ENCODE peak calls at places on chromosomes 13 and 19, in four cellular contexts. One of them, this sample, is unnamed.

GRCh38 chr13:21402586-21403307 is 56.4 kb downstream of the ZDHHC20 start:
- DNase-seq in pancreas: no peak
- DNase-seq in left ventricle myocardium inferior: no peak
- DNase-seq in breast epithelium: no peak
- DNase-seq in this sample: no peak

GRCh38 chr13:104105418-104106355 is 1039.5 kb upstream of the SLC10A2 start:
- DNase-seq in pancreas: peak; percentile 78
- DNase-seq in left ventricle myocardium inferior: no peak
- DNase-seq in breast epithelium: no peak
- DNase-seq in this sample: no peak

GRCh38 chr13:29369060-29369743 is 226.3 kb downstream of the SLC7A1 start:
- DNase-seq in breast epithelium: no peak
- DNase-seq in pancreas: no peak
- DNase-seq in left ventricle myocardium inferior: no peak
- DNase-seq in this sample: no peak

GRCh38 chr13:83423361-83423760 is 458.9 kb downstream of the SLITRK1 start:
- DNase-seq in breast epithelium: no peak
- DNase-seq in pancreas: no peak
- DNase-seq in left ventricle myocardium inferior: no peak
- DNase-seq in this sample: no peak

GRCh38 chr13:95418946-95419345 is 117.7 kb upstream of the ABCC4 start:
- DNase-seq in pancreas: no peak
- DNase-seq in breast epithelium: no peak
- DNase-seq in left ventricle myocardium inferior: no peak
- DNase-seq in this sample: no peak

GRCh38 chr19:16088351-16088984 is 12.2 kb downstream of the TPM4 start:
- DNase-seq in pancreas: no peak
- DNase-seq in left ventricle myocardium inferior: no peak
- DNase-seq in breast epithelium: no peak
- DNase-seq in this sample: no peak

GRCh38 chr19:42295831-42296525 is 6.0 kb upstream of the PRR19 start:
- DNase-seq in pancreas: peak; percentile 71
- DNase-seq in breast epithelium: peak; percentile 87
- DNase-seq in left ventricle myocardium inferior: peak; percentile 84
- DNase-seq in this sample: peak; percentile 89

GRCh38 chr19:45632468-45633196 is 6.6 kb downstream of the EML2 start:
- DNase-seq in left ventricle myocardium inferior: peak; percentile 70
- DNase-seq in breast epithelium: peak; percentile 68
- DNase-seq in pancreas: no peak
- DNase-seq in this sample: peak; percentile 74

GRCh38 chr19:46726551-46726950 is 9.6 kb upstream of the PRKD2 start:
- DNase-seq in pancreas: no peak
- DNase-seq in breast epithelium: no peak
- DNase-seq in left ventricle myocardium inferior: no peak
- DNase-seq in this sample: no peak

GRCh38 chr19:54154603-54155345 is 4.7 kb downstream of the LENG1 start:
- DNase-seq in left ventricle myocardium inferior: no peak
- DNase-seq in breast epithelium: no peak
- DNase-seq in pancreas: no peak
- DNase-seq in this sample: no peak

GRCh38 chr19:16330368-16330801 is 5.8 kb downstream of the KLF2 start:
- DNase-seq in breast epithelium: peak; percentile 63
- DNase-seq in pancreas: peak; percentile 43
- DNase-seq in left ventricle myocardium inferior: peak; percentile 63
- DNase-seq in this sample: peak; percentile 66

GRCh38 chr13:72341904-72342303 is 385.5 kb downstream of the MZT1 start:
- DNase-seq in left ventricle myocardium inferior: no peak
- DNase-seq in breast epithelium: no peak
- DNase-seq in pancreas: no peak
- DNase-seq in this sample: no peak

GRCh38 chr13:21579754-21580316 is 24.1 kb downstream of the MICU2 start:
- DNase-seq in breast epithelium: no peak
- DNase-seq in pancreas: no peak
- DNase-seq in left ventricle myocardium inferior: no peak
- DNase-seq in this sample: no peak

GRCh38 chr13:32016631-32017030 is 14.9 kb upstream of the FRY start:
- DNase-seq in left ventricle myocardium inferior: no peak
- DNase-seq in breast epithelium: no peak
- DNase-seq in pancreas: no peak
- DNase-seq in this sample: no peak

GRCh38 chr19:4059931-4060620 is 6.6 kb downstream of the ZBTB7A start:
- DNase-seq in breast epithelium: no peak
- DNase-seq in pancreas: no peak
- DNase-seq in left ventricle myocardium inferior: peak; percentile 73
- DNase-seq in this sample: peak; percentile 77

GRCh38 chr13:29496241-29496712 is 99.2 kb downstream of the SLC7A1 start:
- DNase-seq in breast epithelium: no peak
- DNase-seq in pancreas: peak; percentile 93
- DNase-seq in left ventricle myocardium inferior: peak; percentile 53
- DNase-seq in this sample: peak; percentile 31

GRCh38 chr19:9856609-9857008 is 21.5 kb downstream of the PIN1 start:
- DNase-seq in left ventricle myocardium inferior: no peak
- DNase-seq in breast epithelium: no peak
- DNase-seq in pancreas: no peak
- DNase-seq in this sample: no peak

GRCh38 chr13:29805994-29806748 is 44.2 kb downstream of the UBL3 start:
- DNase-seq in pancreas: no peak
- DNase-seq in left ventricle myocardium inferior: no peak
- DNase-seq in breast epithelium: no peak
- DNase-seq in this sample: no peak

GRCh38 chr13:109160357-109160756 is 530.9 kb downstream of the MYO16 start:
- DNase-seq in pancreas: no peak
- DNase-seq in breast epithelium: no peak
- DNase-seq in left ventricle myocardium inferior: no peak
- DNase-seq in this sample: no peak

GRCh38 chr19:52248256-52248655 is 21.1 kb upstream of the ZNF766 start:
- DNase-seq in breast epithelium: no peak
- DNase-seq in left ventricle myocardium inferior: peak; percentile 43
- DNase-seq in pancreas: peak; percentile 40
- DNase-seq in this sample: peak; percentile 31

GRCh38 chr13:34416833-34417425 is 525.1 kb upstream of the NBEA start:
- DNase-seq in left ventricle myocardium inferior: peak; percentile 71
- DNase-seq in breast epithelium: no peak
- DNase-seq in pancreas: no peak
- DNase-seq in this sample: peak; percentile 74

GRCh38 chr19:43408043-43408442 is 6.6 kb upstream of the TEX101 start:
- DNase-seq in left ventricle myocardium inferior: no peak
- DNase-seq in pancreas: no peak
- DNase-seq in breast epithelium: no peak
- DNase-seq in this sample: no peak

GRCh38 chr19:33662391-33662790 is 40.6 kb downstream of the CHST8 start:
- DNase-seq in breast epithelium: no peak
- DNase-seq in pancreas: no peak
- DNase-seq in left ventricle myocardium inferior: no peak
- DNase-seq in this sample: no peak

GRCh38 chr19:17532116-17532515 is 20.7 kb downstream of the PGLS start:
- DNase-seq in pancreas: no peak
- DNase-seq in left ventricle myocardium inferior: no peak
- DNase-seq in breast epithelium: no peak
- DNase-seq in this sample: no peak

GRCh38 chr13:83798731-83799130 is 83.5 kb downstream of the SLITRK1 start:
- DNase-seq in breast epithelium: no peak
- DNase-seq in left ventricle myocardium inferior: no peak
- DNase-seq in pancreas: no peak
- DNase-seq in this sample: no peak

GRCh38 chr13:34108396-34108795 is 290.4 kb downstream of the RFC3 start:
- DNase-seq in pancreas: no peak
- DNase-seq in breast epithelium: no peak
- DNase-seq in left ventricle myocardium inferior: no peak
- DNase-seq in this sample: no peak

GRCh38 chr19:14059093-14059480 is 2.8 kb downstream of the PALM3 start:
- DNase-seq in left ventricle myocardium inferior: no peak
- DNase-seq in pancreas: no peak
- DNase-seq in breast epithelium: no peak
- DNase-seq in this sample: no peak

GRCh38 chr13:45398862-45399261 is 19.3 kb downstream of the SLC25A30 start:
- DNase-seq in pancreas: no peak
- DNase-seq in left ventricle myocardium inferior: no peak
- DNase-seq in breast epithelium: no peak
- DNase-seq in this sample: no peak

GRCh38 chr13:43786766-43787517 is at the start of gene ENOX1:
- DNase-seq in breast epithelium: no peak
- DNase-seq in pancreas: peak; percentile 45
- DNase-seq in left ventricle myocardium inferior: peak; percentile 77
- DNase-seq in this sample: peak; percentile 78

GRCh38 chr13:94272038-94272437 is 207.4 kb downstream of the DCT start:
- DNase-seq in breast epithelium: no peak
- DNase-seq in pancreas: no peak
- DNase-seq in left ventricle myocardium inferior: no peak
- DNase-seq in this sample: no peak

GRCh38 chr13:47594833-47595232 is 406.2 kb downstream of the SUCLA2 start:
- DNase-seq in left ventricle myocardium inferior: no peak
- DNase-seq in breast epithelium: no peak
- DNase-seq in pancreas: no peak
- DNase-seq in this sample: no peak

GRCh38 chr13:50584856-50585580 is 258.5 kb downstream of the DLEU7 start:
- DNase-seq in breast epithelium: no peak
- DNase-seq in left ventricle myocardium inferior: no peak
- DNase-seq in pancreas: no peak
- DNase-seq in this sample: no peak

GRCh38 chr13:32472194-32472621 is 44.3 kb upstream of the N4BP2L1 start:
- DNase-seq in breast epithelium: no peak
- DNase-seq in left ventricle myocardium inferior: no peak
- DNase-seq in pancreas: no peak
- DNase-seq in this sample: no peak

GRCh38 chr13:93549326-93549855 is 322.8 kb downstream of the GPC6 start:
- DNase-seq in left ventricle myocardium inferior: no peak
- DNase-seq in breast epithelium: no peak
- DNase-seq in pancreas: no peak
- DNase-seq in this sample: no peak

GRCh38 chr19:51460164-51460992 is 2.1 kb upstream of the SIGLEC8 start:
- DNase-seq in left ventricle myocardium inferior: no peak
- DNase-seq in breast epithelium: no peak
- DNase-seq in pancreas: no peak
- DNase-seq in this sample: no peak

GRCh38 chr19:9796113-9796773 is 22.6 kb downstream of the FBXL12 start:
- DNase-seq in left ventricle myocardium inferior: peak; percentile 77
- DNase-seq in pancreas: peak; percentile 77
- DNase-seq in breast epithelium: peak; percentile 79
- DNase-seq in this sample: peak; percentile 60

GRCh38 chr19:32916969-32917611 is 47.5 kb upstream of the SLC7A9 start:
- DNase-seq in left ventricle myocardium inferior: no peak
- DNase-seq in pancreas: no peak
- DNase-seq in breast epithelium: no peak
- DNase-seq in this sample: no peak

DNA sequence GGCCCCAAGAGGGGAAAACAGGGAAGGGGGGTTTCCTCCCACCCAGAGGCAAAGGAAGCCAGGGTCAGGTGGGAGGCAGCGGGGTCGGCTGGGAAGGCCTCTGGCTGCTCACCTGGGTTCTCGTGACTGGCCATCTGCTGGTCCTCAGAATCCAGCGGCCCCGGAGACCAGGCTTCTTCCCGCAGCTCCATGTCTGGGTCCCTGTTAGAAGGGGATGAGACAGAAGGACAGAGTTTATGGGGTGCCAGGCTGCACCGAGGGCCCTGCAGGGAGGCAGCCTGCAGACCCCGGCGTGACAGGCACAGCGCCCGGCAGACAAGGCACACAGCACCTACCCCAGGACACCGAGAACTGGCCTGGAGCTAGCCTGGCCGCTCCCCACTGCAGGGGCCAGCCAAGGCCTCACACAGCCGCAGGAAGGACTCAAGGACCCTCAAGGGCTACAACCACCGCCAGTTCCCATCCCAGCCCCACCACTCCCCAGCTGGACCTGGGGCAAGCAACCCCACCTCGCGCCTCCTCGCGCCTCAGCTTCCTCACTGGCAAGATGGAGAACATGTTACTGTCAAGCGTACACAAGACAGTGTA is 18.0 kb downstream of the ZNF787 start:
- DNase-seq in left ventricle myocardium inferior: no peak
- DNase-seq in pancreas: no peak
- DNase-seq in breast epithelium: no peak
- DNase-seq in this sample: peak; percentile 9
- H3K36me3 ChIP-seq in left ventricle myocardium inferior: peaks cover 25% of the 10 kb centered on the region
- H3K36me3 ChIP-seq in pancreas: peaks cover 12% of the 10 kb centered on the region
- H3K36me3 ChIP-seq in breast epithelium: no peaks in the 10 kb centered on the region
- H3K36me3 ChIP-seq in this sample: peaks cover 9% of the 10 kb centered on the region

GRCh38 chr19:2184422-2185012 is 20.8 kb downstream of the DOT1L start:
- DNase-seq in pancreas: no peak
- DNase-seq in breast epithelium: no peak
- DNase-seq in left ventricle myocardium inferior: no peak
- DNase-seq in this sample: no peak
- TF ChIP-seq CTCF in pancreas: no peak
- TF ChIP-seq CTCF in breast epithelium: no peak
- TF ChIP-seq CTCF in left ventricle myocardium inferior: no peak
- TF ChIP-seq CTCF in this sample: peak; percentile 5

DNA sequence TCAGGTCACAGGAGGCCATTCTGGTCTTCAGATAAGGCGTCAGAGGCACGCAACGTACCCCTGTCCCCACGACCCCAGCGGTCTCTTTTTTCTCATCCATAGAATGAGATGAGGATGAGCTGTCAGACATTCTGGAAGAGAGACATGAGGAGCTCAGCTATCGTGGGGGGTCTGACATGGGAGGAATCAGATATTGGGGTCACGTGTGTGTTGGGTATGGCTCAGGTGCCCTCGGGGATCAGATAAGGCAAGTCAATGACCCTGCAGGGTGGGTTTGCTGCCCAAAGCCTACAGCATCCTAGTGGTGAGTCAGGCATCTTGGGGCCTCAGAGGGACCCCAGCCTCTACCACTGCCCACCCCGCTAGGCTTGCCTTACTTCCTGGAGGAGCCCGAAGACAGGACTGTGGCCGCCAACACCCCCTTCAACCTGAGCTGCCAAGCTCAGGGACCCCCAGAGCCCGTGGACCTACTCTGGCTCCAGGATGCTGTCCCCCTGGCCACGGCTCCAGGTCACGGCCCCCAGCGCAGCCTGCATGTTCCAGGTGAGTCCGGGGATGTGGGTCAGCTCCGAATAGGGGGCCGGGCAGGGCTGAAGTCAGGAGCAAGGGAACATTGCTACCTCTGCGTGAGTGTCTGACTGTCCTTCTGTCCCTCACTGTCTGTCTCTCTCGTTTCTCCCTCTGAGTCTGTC is 2.6 kb downstream of the AXL start:
- DNase-seq in breast epithelium: no peak
- DNase-seq in pancreas: no peak
- DNase-seq in left ventricle myocardium inferior: no peak
- DNase-seq in this sample: no peak
- H3K36me3 ChIP-seq in breast epithelium: no peaks in the 10 kb centered on the region
- H3K36me3 ChIP-seq in pancreas: no peaks in the 10 kb centered on the region
- H3K36me3 ChIP-seq in left ventricle myocardium inferior: no peaks in the 10 kb centered on the region
- H3K36me3 ChIP-seq in this sample: no peaks in the 10 kb centered on the region

GRCh38 chr19:40781140-40781539 is 3.1 kb downstream of the RAB4B start:
- DNase-seq in left ventricle myocardium inferior: no peak
- DNase-seq in breast epithelium: no peak
- DNase-seq in pancreas: no peak
- DNase-seq in this sample: no peak

GRCh38 chr19:40783711-40784110 is 5.7 kb downstream of the RAB4B start:
- DNase-seq in breast epithelium: no peak
- DNase-seq in left ventricle myocardium inferior: no peak
- DNase-seq in pancreas: no peak
- DNase-seq in this sample: no peak

GRCh38 chr19:40780582-40780981 is 2.5 kb downstream of the RAB4B start:
- DNase-seq in left ventricle myocardium inferior: no peak
- DNase-seq in pancreas: no peak
- DNase-seq in breast epithelium: no peak
- DNase-seq in this sample: no peak

GRCh38 chr19:40786060-40787037 is 8.3 kb downstream of the RAB4B start:
- DNase-seq in left ventricle myocardium inferior: no peak
- DNase-seq in breast epithelium: no peak
- DNase-seq in pancreas: no peak
- DNase-seq in this sample: no peak

GRCh38 chr19:40785526-40785925 is 7.5 kb downstream of the RAB4B start:
- DNase-seq in breast epithelium: no peak
- DNase-seq in pancreas: no peak
- DNase-seq in left ventricle myocardium inferior: no peak
- DNase-seq in this sample: no peak
- TF ChIP-seq CTCF in breast epithelium: no peak
- TF ChIP-seq CTCF in pancreas: no peak
- TF ChIP-seq CTCF in left ventricle myocardium inferior: no peak
- TF ChIP-seq CTCF in this sample: no peak

This sample was measured in heart right ventricle.